ENCODE peak calls at places on chromosomes 6 and 20, in six cellular contexts. M, H, O, N, A and E are unnamed samples.

GRCh38 chr6:128238248-128238647 is 282.2 kb downstream of the PTPRK start:
- DNase-seq in A (no peak), H (no peak), M (no peak), N (no peak), O (no peak), E (no peak)

GRCh38 chr20:57892471-57892870 is 182.7 kb upstream of the PMEPA1 start:
- DNase-seq in H (no peak), O (no peak), A (peak), N (no peak), M (no peak), E (no peak)

GRCh38 chr6:43891072-43891870 is 121.3 kb downstream of the VEGFA start:
- DNase-seq in H (peak), A (no peak), O (no peak), M (no peak), N (no peak), E (no peak)

GRCh38 chr6:150813319-150813992 is 52.0 kb upstream of the MTHFD1L start:
- DNase-seq in H (peak), N (peak), A (no peak), M (peak), O (no peak), E (no peak)

GRCh38 chr6:2209226-2209809 is 36.1 kb downstream of the GMDS start:
- DNase-seq in N (peak), A (no peak), M (no peak), H (peak), O (peak), E (peak)

GRCh38 chr20:43916073-43916874 is 1.6 kb downstream of the TOX2 start:
- DNase-seq in N (no peak), H (no peak), O (no peak), M (no peak), A (peak), E (no peak)

GRCh38 chr6:37868447-37868825 is 48.9 kb downstream of the ZFAND3 start:
- DNase-seq in H (no peak), N (no peak), O (no peak), A (no peak), M (no peak), E (peak)

GRCh38 chr6:167492096-167492449 is 167.2 kb downstream of the TTLL2 start:
- DNase-seq in M (no peak), H (no peak), A (peak), O (no peak), N (no peak), E (no peak)

GRCh38 chr6:42297661-42298060 is 80.0 kb upstream of the MRPS10 start:
- DNase-seq in H (no peak), M (no peak), N (no peak), A (no peak), O (no peak), E (no peak)

GRCh38 chr20:58559368-58559729 is 44.1 kb upstream of the APCDD1L start:
- DNase-seq in O (no peak), N (no peak), A (peak), H (no peak), M (no peak), E (no peak)

GRCh38 chr6:408599-409102 is 17.1 kb downstream of the IRF4 start:
- DNase-seq in M (no peak), H (no peak), N (peak), O (no peak), A (no peak), E (peak)